ENCODE peak calls at places on chromosomes 7 and 10, in nine cellular contexts. Y, I, F, W, L, U, V, R and G are unnamed samples.

GRCh38 chr7:17661982-17662585 is 278.2 kb downstream of the SNX13 start:
- DNase-seq in Y (peak), I (peak), F (no peak), W (no peak), L (peak), U (peak), V (no peak), R (no peak), G (no peak)

GRCh38 chr10:113179966-113180365 is 229.9 kb downstream of the TCF7L2 start:
- DNase-seq in Y (no peak), I (no peak), F (no peak), W (no peak), L (no peak), U (no peak), V (no peak), R (no peak), G (no peak)

GRCh38 chr10:100345570-100346330 is 1.3 kb upstream of the SCD start:
- DNase-seq in Y (peak), I (no peak), F (no peak), W (no peak), L (no peak), U (peak), V (no peak), R (no peak), G (no peak)

GRCh38 chr7:101507791-101508252 is 121.3 kb downstream of the MYL10 start:
- DNase-seq in Y (peak), I (peak), F (peak), W (no peak), L (peak), U (peak), V (no peak), R (no peak), G (no peak)

GRCh38 chr10:49783645-49784044 is 21.5 kb upstream of the OGDHL start:
- DNase-seq in Y (no peak), I (peak), F (no peak), W (no peak), L (no peak), U (no peak), V (no peak), R (no peak), G (no peak)

GRCh38 chr10:34002896-34003295 is 668.4 kb upstream of the NRP1 start:
- DNase-seq in Y (no peak), I (no peak), F (no peak), W (no peak), L (no peak), U (no peak), V (no peak), R (no peak), G (no peak)

GRCh38 chr10:97891497-97892167 is 42.0 kb downstream of the GOLGA7B start:
- DNase-seq in Y (no peak), I (no peak), F (no peak), W (no peak), L (no peak), U (no peak), V (no peak), R (no peak), G (no peak)

GRCh38 chr10:62959553-62959952 is 143.4 kb upstream of the EGR2 start:
- DNase-seq in Y (no peak), I (no peak), F (no peak), W (no peak), L (no peak), U (peak), V (no peak), R (no peak), G (no peak)

GRCh38 chr7:128911441-128912031 is 1.0 kb upstream of the KCP start:
- DNase-seq in Y (no peak), I (peak), F (no peak), W (peak), L (no peak), U (peak), V (no peak), R (no peak), G (no peak)

GRCh38 chr7:107441576-107442422 is 28.1 kb upstream of the GPR22 start:
- DNase-seq in Y (peak), I (no peak), F (no peak), W (no peak), L (no peak), U (peak), V (no peak), R (no peak), G (no peak)

GRCh38 chr7:67821116-67821515 is 824.5 kb downstream of the TYW1 start:
- DNase-seq in Y (no peak), I (no peak), F (no peak), W (no peak), L (no peak), U (peak), V (no peak), R (no peak), G (no peak)

GRCh38 chr10:31977440-31978157 is 49.0 kb upstream of the ARHGAP12 start:
- DNase-seq in Y (peak), I (peak), F (no peak), W (no peak), L (peak), U (peak), V (no peak), R (no peak), G (no peak)

GRCh38 chr10:132471484-132471883 is 66.1 kb upstream of the INPP5A start:
- DNase-seq in Y (no peak), I (no peak), F (no peak), W (no peak), L (no peak), U (no peak), V (no peak), R (no peak), G (no peak)

GRCh38 chr10:99565166-99565565 is 32.4 kb downstream of the NKX2-3 start:
- DNase-seq in Y (no peak), I (no peak), F (no peak), W (no peak), L (no peak), U (no peak), V (no peak), R (no peak), G (no peak)

GRCh38 chr10:99551616-99552015 is 18.9 kb downstream of the NKX2-3 start:
- DNase-seq in Y (no peak), I (no peak), F (no peak), W (no peak), L (no peak), U (no peak), V (no peak), R (no peak), G (no peak)

GRCh38 chr7:139798221-139798620 is 20.4 kb upstream of the HIPK2 start:
- DNase-seq in Y (no peak), I (no peak), F (no peak), W (peak), L (no peak), U (no peak), V (no peak), R (no peak), G (no peak)

GRCh38 chr10:63466168-63466935 is 575 bp upstream of the JMJD1C start:
- DNase-seq in Y (peak), I (peak), F (peak), W (peak), L (peak), U (peak), V (no peak), R (no peak), G (no peak)

GRCh38 chr10:6786579-6787031 is 206.5 kb upstream of the PRKCQ start:
- DNase-seq in Y (peak), I (no peak), F (no peak), W (no peak), L (peak), U (peak), V (no peak), R (peak), G (no peak)

GRCh38 chr7:128231021-128231420 is 10.1 kb upstream of the LEP start:
- DNase-seq in Y (no peak), I (no peak), F (no peak), W (no peak), L (no peak), U (no peak), V (no peak), R (no peak), G (no peak)

GRCh38 chr10:58266003-58266825 is 1.5 kb downstream of the IPMK start:
- DNase-seq in Y (peak), I (peak), F (no peak), W (no peak), L (peak), U (peak), V (no peak), R (no peak), G (no peak)

GRCh38 chr7:128259131-128260056 is 18.3 kb downstream of the LEP start:
- DNase-seq in Y (peak), I (peak), F (no peak), W (peak), L (no peak), U (peak), V (no peak), R (no peak), G (no peak)

GRCh38 chr7:28984631-28985030 is 26.5 kb upstream of the TRIL start:
- DNase-seq in Y (peak), I (peak), F (no peak), W (peak), L (peak), U (peak), V (no peak), R (no peak), G (no peak)

GRCh38 chr7:103504505-103505135 is 58.6 kb upstream of the SLC26A5 start:
- DNase-seq in Y (no peak), I (no peak), F (no peak), W (no peak), L (peak), U (no peak), V (no peak), R (no peak), G (no peak)

GRCh38 chr7:129494041-129494440 is 8.3 kb upstream of the SMKR1 start:
- DNase-seq in Y (peak), I (no peak), F (no peak), W (no peak), L (peak), U (peak), V (no peak), R (no peak), G (no peak)

GRCh38 chr7:116561697-116562483 is 37.1 kb downstream of the CAV1 start:
- DNase-seq in Y (peak), I (no peak), F (no peak), W (no peak), L (no peak), U (no peak), V (peak), R (no peak), G (no peak)

GRCh38 chr10:86646532-86646931 is 7.8 kb upstream of the OPN4 start:
- DNase-seq in Y (no peak), I (no peak), F (no peak), W (peak), L (no peak), U (no peak), V (no peak), R (no peak), G (no peak)

GRCh38 chr7:111029574-111030357 is 61.2 kb upstream of the LRRN3 start:
- DNase-seq in Y (peak), I (no peak), F (no peak), W (no peak), L (no peak), U (peak), V (peak), R (no peak), G (no peak)

GRCh38 chr7:129550673-129551360 is 48.5 kb downstream of the SMKR1 start:
- DNase-seq in Y (no peak), I (no peak), F (no peak), W (no peak), L (no peak), U (no peak), V (no peak), R (no peak), G (no peak)

GRCh38 chr7:129393255-129393654 is 41.0 kb upstream of the STRIP2 start:
- DNase-seq in Y (no peak), I (no peak), F (no peak), W (no peak), L (no peak), U (no peak), V (no peak), R (no peak), G (no peak)

GRCh38 chr10:42938351-42938750 is 138.5 kb upstream of the RET start:
- DNase-seq in Y (no peak), I (no peak), F (no peak), W (no peak), L (no peak), U (no peak), V (no peak), R (no peak), G (no peak)

GRCh38 chr10:73914036-73914435 is 3.1 kb downstream of the PLAU start:
- DNase-seq in Y (no peak), I (no peak), F (no peak), W (no peak), L (no peak), U (no peak), V (no peak), R (no peak), G (no peak)

GRCh38 chr10:73911553-73912004 is 647 bp downstream of the PLAU start:
- DNase-seq in Y (peak), I (no peak), F (no peak), W (no peak), L (no peak), U (no peak), V (no peak), R (no peak), G (no peak)

GRCh38 chr10:73917566-73918305 is 6.8 kb downstream of the PLAU start:
- DNase-seq in Y (peak), I (no peak), F (no peak), W (no peak), L (no peak), U (no peak), V (no peak), R (no peak), G (no peak)

GRCh38 chr10:73916761-73917470 is 6.0 kb downstream of the PLAU start:
- DNase-seq in Y (peak), I (no peak), F (no peak), W (no peak), L (no peak), U (no peak), V (no peak), R (no peak), G (no peak)

DNA sequence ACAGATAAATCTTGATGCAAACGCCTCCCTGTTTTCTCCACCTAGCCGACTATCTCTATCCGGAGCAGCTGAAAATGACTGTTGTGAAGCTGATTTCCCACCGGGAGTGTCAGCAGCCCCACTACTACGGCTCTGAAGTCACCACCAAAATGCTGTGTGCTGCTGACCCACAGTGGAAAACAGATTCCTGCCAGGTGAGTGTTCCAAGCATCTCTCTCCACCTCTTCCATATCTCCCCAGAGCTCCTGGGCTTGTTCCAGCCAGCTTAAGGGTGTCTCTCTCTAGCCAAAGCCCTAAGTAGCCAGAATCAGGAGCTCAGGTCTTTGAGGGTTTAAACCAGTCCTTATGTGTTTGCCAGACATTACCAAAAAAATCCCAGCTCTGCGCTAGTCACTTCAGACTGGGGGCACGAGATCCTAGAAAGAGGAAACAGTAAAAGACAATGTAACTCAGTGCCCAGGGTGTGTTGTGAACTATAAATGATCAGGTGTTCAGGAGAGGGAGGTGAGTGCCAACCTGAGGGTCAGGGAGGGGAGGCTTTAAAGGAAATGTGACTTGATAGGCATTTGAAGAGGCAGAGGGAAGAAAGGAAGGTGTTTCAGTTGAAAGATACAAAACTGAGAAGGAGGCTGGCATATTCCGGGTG is 4.4 kb downstream of the PLAU start:
- DNase-seq in Y (no peak), I (no peak), F (no peak), W (no peak), L (no peak), U (no peak), V (no peak), R (no peak), G (no peak)
- H3K4me3 ChIP-seq in Y (no peak), I (no peak), F (no peak), W (no peak), L (no peak), U (no peak), V (no peak), R (no peak), G (no peak)

DNA sequence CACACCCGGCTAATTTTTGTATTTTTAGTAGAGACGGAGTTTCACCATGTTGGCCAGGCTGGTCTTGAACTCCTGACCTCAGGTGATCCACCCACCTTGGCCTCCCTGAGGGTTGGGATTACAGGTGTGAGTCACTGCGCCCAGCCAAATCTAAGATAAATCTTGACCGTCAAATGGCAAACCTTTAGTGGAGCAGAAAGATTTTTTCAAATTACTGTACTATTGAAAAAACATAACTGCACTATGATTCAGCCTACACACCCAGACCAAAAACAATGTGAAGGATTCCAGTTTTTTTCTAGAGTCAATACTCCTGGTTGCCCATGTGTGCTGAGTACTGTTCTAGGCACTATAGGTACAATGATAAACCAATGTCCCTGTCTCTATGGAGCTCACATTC is 33.9 kb upstream of the SVIL start:
- DNase-seq in Y (peak), I (no peak), F (no peak), W (no peak), L (peak), U (no peak), V (no peak), R (no peak), G (no peak)
- H3K27ac ChIP-seq in Y (no peak), I (no peak), F (no peak), W (no peak), L (no peak), U (no peak), V (peak), R (no peak), G (no peak)

GRCh38 chr10:119210633-119211032 is 3.3 kb downstream of the GRK5 start:
- DNase-seq in Y (no peak), I (no peak), F (no peak), W (no peak), L (no peak), U (no peak), V (no peak), R (no peak), G (no peak)

GRCh38 chr10:119209736-119210355 is 2.5 kb downstream of the GRK5 start:
- DNase-seq in Y (peak), I (no peak), F (no peak), W (no peak), L (no peak), U (peak), V (no peak), R (no peak), G (no peak)

GRCh38 chr10:119209050-119209735 is 1.8 kb downstream of the GRK5 start:
- DNase-seq in Y (peak), I (peak), F (peak), W (peak), L (peak), U (peak), V (no peak), R (peak), G (peak)

GRCh38 chr10:119211625-119212441 is 4.5 kb downstream of the GRK5 start:
- DNase-seq in Y (no peak), I (peak), F (no peak), W (no peak), L (peak), U (peak), V (no peak), R (no peak), G (no peak)

DNA sequence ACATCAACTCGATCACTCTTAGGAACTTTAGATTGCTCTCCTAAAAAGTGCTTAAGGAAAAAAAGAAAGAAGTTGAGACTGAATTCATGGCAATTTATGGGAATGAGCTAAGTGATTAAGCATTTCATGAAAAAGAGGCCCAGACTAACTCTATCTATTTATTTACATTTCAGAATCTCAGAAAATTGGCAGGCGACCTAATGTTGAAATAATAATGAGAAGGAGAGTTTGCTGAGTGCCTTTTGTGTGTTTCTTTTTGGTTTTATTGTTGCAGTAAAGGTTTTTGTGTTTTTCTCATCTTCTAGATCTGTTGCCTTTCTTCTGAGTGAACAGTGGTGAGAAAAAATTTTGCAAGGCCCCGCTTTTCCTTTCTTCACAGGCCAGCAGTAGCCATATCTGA is 3.8 kb downstream of the GRK5 start:
- DNase-seq in Y (peak), I (no peak), F (no peak), W (no peak), L (peak), U (peak), V (no peak), R (no peak), G (no peak)
- H3K4me3 ChIP-seq in Y (no peak), I (no peak), F (no peak), W (no peak), L (no peak), U (no peak), V (peak), R (no peak), G (no peak)

DNA sequence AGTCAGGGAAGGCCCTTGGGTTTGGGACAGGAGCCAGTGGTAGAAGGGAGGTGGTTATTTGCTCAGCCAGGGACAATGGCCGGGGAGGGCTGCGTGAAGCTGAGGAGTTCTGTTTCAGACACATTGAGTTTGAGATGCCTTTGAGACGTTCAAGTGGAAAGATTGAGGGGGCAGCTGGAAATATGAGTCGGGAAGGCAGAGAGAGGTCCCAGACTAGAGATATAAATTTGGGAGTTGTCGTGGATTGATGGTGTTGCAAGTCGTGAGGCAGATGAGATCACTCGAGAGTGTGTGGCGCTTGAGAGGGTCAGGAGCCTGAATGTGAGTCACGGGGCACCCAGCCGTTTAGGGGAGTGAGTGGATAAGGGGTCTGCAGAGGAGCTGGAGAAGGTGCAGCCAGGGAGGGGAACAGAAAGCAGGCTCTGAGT is 73.3 kb downstream of the ZMIZ1 start:
- DNase-seq in Y (peak), I (no peak), F (no peak), W (no peak), L (no peak), U (peak), V (no peak), R (no peak), G (no peak)
- H3K27ac ChIP-seq in Y (peak), I (no peak), F (no peak), W (peak), L (no peak), U (peak), V (no peak), R (peak), G (no peak)

GRCh38 chr7:76407718-76408117 is 1.8 kb downstream of the SSC4D start:
- DNase-seq in Y (no peak), I (no peak), F (no peak), W (no peak), L (no peak), U (no peak), V (no peak), R (no peak), G (no peak)
- H3K4me3 ChIP-seq in Y (no peak), I (no peak), F (no peak), W (no peak), L (no peak), U (no peak), V (no peak), R (no peak), G (no peak)